ENCODE peak calls at places on chromosome 3, in seven cellular contexts. W, U, D, Y, P, R and I are unnamed samples.

GRCh38 chr3:67653425-67654098 is 850 bp downstream of the SUCLG2 start:
- DNase-seq in W (peak; percentile 14), U (peak; percentile 40), D (no peak), Y (no peak), P (no peak), R (no peak), I (no peak)

GRCh38 chr3:170740726-170741591 is 129.0 kb downstream of the RPL22L1 start:
- DNase-seq in W (peak; percentile 72), U (peak; percentile 14), D (peak; percentile 64), Y (no peak), P (peak; percentile 26), R (peak; percentile 46), I (peak; percentile 95)

GRCh38 chr3:140576444-140576843 is 101.4 kb upstream of the TRIM42 start:
- DNase-seq in W (no peak), U (no peak), D (no peak), Y (no peak), P (no peak), R (no peak), I (no peak)

GRCh38 chr3:188166471-188166870 is 12.5 kb downstream of the LPP start:
- DNase-seq in W (no peak), U (no peak), D (no peak), Y (no peak), P (no peak), R (no peak), I (no peak)

GRCh38 chr3:30658328-30659052 is 52.1 kb downstream of the TGFBR2 start:
- DNase-seq in W (peak; percentile 79), U (peak; percentile 7), D (peak; percentile 80), Y (peak; percentile 13), P (no peak), R (no peak), I (no peak)

GRCh38 chr3:73999501-73999900 is 374.8 kb upstream of the PDZRN3 start:
- DNase-seq in W (no peak), U (no peak), D (no peak), Y (no peak), P (no peak), R (no peak), I (no peak)

GRCh38 chr3:123818921-123819429 is 65.2 kb downstream of the MYLK start:
- DNase-seq in W (peak; percentile 88), U (no peak), D (no peak), Y (no peak), P (no peak), R (no peak), I (no peak)

GRCh38 chr3:12185172-12185710 is 26.5 kb upstream of the TIMP4 start:
- DNase-seq in W (no peak), U (no peak), D (no peak), Y (no peak), P (no peak), R (no peak), I (peak; percentile 16)

GRCh38 chr3:17910922-17911321 is 168.5 kb upstream of the TBC1D5 start:
- DNase-seq in W (no peak), U (no peak), D (no peak), Y (no peak), P (no peak), R (no peak), I (no peak)

GRCh38 chr3:108662141-108662738 is 72.7 kb downstream of the DZIP3 start:
- DNase-seq in W (peak; percentile 83), U (peak; percentile 79), D (no peak), Y (peak; percentile 43), P (peak; percentile 5), R (no peak), I (no peak)

GRCh38 chr3:13022348-13023250 is 50.6 kb downstream of the IQSEC1 start:
- DNase-seq in W (peak; percentile 89), U (no peak), D (peak; percentile 79), Y (no peak), P (peak; percentile 70), R (peak; percentile 91), I (no peak)

DNA sequence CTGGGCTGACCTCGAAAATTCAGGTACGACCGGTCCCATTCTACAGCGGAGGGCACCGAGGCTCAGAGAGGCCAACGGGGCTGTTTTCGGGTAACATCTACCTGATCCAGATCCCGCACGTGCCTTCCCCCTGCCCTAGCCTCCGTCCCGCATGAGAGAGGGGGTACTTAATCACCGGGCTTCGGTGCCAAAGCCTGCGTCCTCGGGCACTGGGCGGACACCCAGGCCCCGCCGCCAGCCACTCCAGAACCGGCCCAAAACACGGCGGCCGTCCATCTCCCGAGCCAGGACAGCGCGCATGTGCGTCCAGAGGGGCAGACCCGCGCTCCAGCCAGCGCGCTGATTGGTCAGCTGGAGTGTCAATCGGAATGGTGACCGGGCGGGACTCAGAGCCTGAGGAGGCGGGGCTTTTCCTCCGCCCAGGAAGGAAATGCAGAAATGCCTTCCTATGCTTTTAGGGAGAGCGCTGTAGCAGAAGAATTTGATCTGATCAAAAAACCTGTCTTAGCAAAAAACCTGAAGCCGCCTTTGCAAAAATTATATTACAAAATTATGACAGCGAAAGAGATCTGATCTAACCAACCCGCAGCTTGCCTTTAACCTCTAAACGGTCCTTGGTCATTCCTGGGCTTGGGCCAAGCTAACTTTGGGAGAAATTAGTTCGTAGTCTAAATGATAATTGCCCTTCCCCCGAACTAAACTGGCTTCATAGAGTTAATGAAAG is at the start of gene RPUSD3:
- DNase-seq in W (peak; percentile 93), U (peak; percentile 98), D (peak; percentile 99), Y (peak; percentile 85), P (peak; percentile 98), R (peak; percentile 99), I (no peak)
- TF ChIP-seq POLR2A in W (no peak), U (peak; percentile 83), D (peak; percentile 54), Y (peak; percentile 65), P (peak; percentile 60), R (no peak), I (peak; percentile 61)

DNA sequence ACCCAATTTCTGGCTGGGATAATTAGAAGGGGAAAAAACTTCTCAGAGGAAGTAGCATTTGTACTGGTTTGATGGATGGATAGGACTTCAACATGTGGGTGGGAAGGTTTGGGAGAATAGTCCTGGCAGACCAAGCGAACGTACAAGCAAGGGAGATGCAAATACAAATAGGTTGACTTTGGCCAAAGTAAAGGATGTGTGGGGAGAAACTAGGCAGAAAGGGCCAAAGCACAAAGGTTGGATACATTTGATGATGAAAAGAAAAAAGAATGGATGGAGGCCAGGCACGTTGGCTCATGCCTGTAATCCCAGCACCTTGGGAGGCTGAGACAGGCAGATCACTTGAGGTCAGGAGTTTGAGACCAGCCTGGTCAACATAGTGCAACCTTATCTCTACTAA is 63.4 kb downstream of the ERC2 start:
- DNase-seq in W (no peak), U (no peak), D (no peak), Y (no peak), P (no peak), R (no peak), I (no peak)
- TF ChIP-seq POLR2A in W (no peak), U (no peak), D (no peak), Y (no peak), P (no peak), R (no peak), I (no peak)

DNA sequence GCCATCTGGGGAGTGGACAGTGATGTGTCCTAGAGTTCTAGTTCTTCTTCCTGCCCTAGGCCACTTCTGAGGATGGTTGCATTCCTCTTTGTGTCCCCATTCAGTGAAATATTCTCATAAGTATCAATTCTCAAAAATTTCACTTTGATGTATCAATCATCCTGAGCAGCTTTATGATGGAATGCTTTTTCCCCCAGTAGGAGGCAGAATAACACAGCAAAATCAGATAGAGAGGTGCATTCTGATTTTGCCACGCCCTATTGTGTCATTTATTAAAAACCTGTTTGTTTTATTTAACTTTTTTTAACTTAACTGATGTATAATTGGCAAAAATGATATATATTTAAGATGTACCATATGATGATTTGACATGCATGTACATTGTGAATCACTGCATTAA is 656.0 kb upstream of the GRM7 start:
- DNase-seq in W (no peak), U (peak; percentile 1), D (no peak), Y (no peak), P (no peak), R (no peak), I (no peak)
- TF ChIP-seq POLR2A in W (no peak), U (no peak), D (no peak), Y (no peak), P (no peak), R (no peak), I (no peak)

GRCh38 chr3:20186600-20187004 is 596 bp upstream of the SGO1 start:
- DNase-seq in W (no peak), U (no peak), D (no peak), Y (no peak), P (no peak), R (no peak), I (no peak)

GRCh38 chr3:20181276-20181675 is 4.7 kb downstream of the SGO1 start:
- DNase-seq in W (no peak), U (no peak), D (no peak), Y (no peak), P (no peak), R (no peak), I (no peak)

GRCh38 chr3:20185364-20185732 is 658 bp downstream of the SGO1 start:
- DNase-seq in W (peak; percentile 8), U (peak; percentile 67), D (no peak), Y (no peak), P (no peak), R (no peak), I (no peak)

GRCh38 chr3:20182206-20182605 is 3.8 kb downstream of the SGO1 start:
- DNase-seq in W (no peak), U (no peak), D (no peak), Y (no peak), P (peak; percentile 79), R (no peak), I (no peak)

DNA sequence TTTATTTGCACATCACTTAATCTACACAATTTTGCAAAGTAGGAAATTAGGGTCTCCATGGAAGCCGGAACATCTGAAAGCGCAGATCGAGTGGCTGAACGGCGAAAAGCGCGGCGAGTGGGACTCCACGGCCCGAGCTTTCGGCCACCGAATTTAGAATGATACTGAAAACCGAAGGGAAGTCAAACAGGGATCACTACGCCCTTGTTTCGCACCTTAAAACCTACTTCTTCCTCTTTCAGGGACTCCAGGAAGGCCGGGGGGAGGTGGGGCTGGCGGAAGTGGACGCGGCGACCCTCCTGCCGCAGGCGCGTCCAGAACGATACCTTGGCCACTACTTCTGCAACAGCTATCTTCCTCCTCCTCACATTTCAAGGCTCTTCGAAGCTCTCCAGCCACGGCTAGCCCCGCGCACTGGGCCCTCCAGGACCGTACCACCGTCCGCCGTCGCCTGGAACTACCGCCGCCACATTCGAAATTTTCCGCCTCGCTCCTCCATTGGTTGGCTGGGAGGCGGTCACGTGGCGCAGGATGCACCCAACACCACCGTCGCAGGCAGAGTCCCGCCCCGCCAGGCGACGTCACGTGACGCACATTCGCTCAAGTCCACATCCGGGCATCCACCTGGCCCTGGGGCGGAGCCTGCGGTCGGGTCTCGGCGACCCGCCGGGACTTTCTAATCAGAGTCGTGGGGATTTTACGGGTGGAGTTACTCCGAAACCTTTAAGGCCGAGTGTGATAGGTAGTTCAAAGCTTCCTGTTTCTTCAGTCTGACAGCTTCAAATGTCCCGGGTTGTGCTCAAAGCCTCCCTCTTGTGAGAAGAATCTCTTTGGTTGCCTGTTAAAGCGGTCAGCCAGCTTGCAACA is at the start of gene SGO1:
- DNase-seq in W (peak; percentile 96), U (peak; percentile 99), D (peak; percentile 100), Y (peak; percentile 95), P (peak; percentile 100), R (peak; percentile 100), I (peak; percentile 99)
- TF ChIP-seq POLR2A in W (peak; percentile 90), U (peak; percentile 92), D (peak; percentile 91), Y (peak; percentile 74), P (peak; percentile 94), R (peak; percentile 53), I (peak; percentile 69)

GRCh38 chr3:112092439-112093179 is 6.4 kb downstream of the C3orf52 start:
- DNase-seq in W (peak; percentile 37), U (no peak), D (no peak), Y (no peak), P (no peak), R (no peak), I (no peak)
- TF ChIP-seq POLR2A in W (no peak), U (no peak), D (no peak), Y (no peak), P (no peak), R (no peak), I (no peak)

GRCh38 chr3:196633658-196634151 is 5.8 kb upstream of the NRROS start:
- DNase-seq in W (no peak), U (peak; percentile 51), D (no peak), Y (no peak), P (no peak), R (no peak), I (no peak)
- TF ChIP-seq POLR2A in W (no peak), U (no peak), D (no peak), Y (peak; percentile 23), P (no peak), R (no peak), I (no peak)